ENCODE peak calls at places on chromosomes 4 and X, in four cellular contexts. F is OCI-LY7, X is heart right ventricle, H is suprapubic skin. P is an unnamed sample.

GRCh38 chrX:40444798-40445496 is 135.8 kb upstream of the ATP6AP2 start:
- DNase-seq in X (no peak), F (no peak), H (no peak), P (peak; percentile 60)

GRCh38 chr4:103996637-103997036 is 276.9 kb upstream of the TACR3 start:
- DNase-seq in F (no peak), X (no peak), H (no peak), P (no peak)

GRCh38 chr4:84286048-84286447 is 213.0 kb downstream of the NKX6-1 start:
- DNase-seq in X (no peak), F (no peak), H (no peak), P (no peak)

GRCh38 chr4:15149842-15150592 is 147.7 kb downstream of the CPEB2 start:
- DNase-seq in F (peak; percentile 11), H (peak; percentile 89), X (peak; percentile 85), P (peak; percentile 78)

GRCh38 chrX:105323951-105324350 is 103.5 kb upstream of the TEX13A start:
- DNase-seq in X (no peak), F (no peak), H (no peak), P (no peak)

GRCh38 chrX:105829006-105829405 is 6.7 kb downstream of the NRK start:
- DNase-seq in X (no peak), H (no peak), F (no peak), P (no peak)

GRCh38 chrX:74419861-74420193 is 1.5 kb upstream of the SLC16A2 start:
- DNase-seq in F (no peak), X (no peak), H (no peak), P (no peak)

GRCh38 chr4:6180841-6181631 is 19.3 kb downstream of the JAKMIP1 start:
- DNase-seq in H (no peak), F (peak; percentile 26), X (no peak), P (no peak)

GRCh38 chr4:84470204-84470785 is 28.8 kb downstream of the NKX6-1 start:
- DNase-seq in F (peak; percentile 1), X (no peak), H (no peak), P (no peak)

GRCh38 chr4:87243426-87244053 is 23.1 kb upstream of the KLHL8 start:
- DNase-seq in H (no peak), F (peak; percentile 14), X (no peak), P (no peak)

GRCh38 chr4:159105063-159105414 is 2.2 kb downstream of the RAPGEF2 start:
- DNase-seq in H (no peak), X (no peak), F (no peak), P (no peak)

GRCh38 chr4:159106636-159107035 is 3.8 kb downstream of the RAPGEF2 start:
- DNase-seq in H (no peak), X (no peak), F (no peak), P (no peak)

GRCh38 chr4:159103406-159104131 is 690 bp downstream of the RAPGEF2 start:
- DNase-seq in X (peak; percentile 70), H (peak; percentile 82), F (peak; percentile 30), P (peak; percentile 74)

GRCh38 chr4:159107203-159107921 is 4.5 kb downstream of the RAPGEF2 start:
- DNase-seq in F (no peak), H (no peak), X (no peak), P (no peak)

GRCh38 chr4:159105761-159106243 is 2.9 kb downstream of the RAPGEF2 start:
- DNase-seq in F (no peak), X (peak; percentile 41), H (no peak), P (no peak)
- H3K4me3 ChIP-seq in F (no peak overlapping the region), X (peak overlapping the region; percentile 66), H (peak overlapping the region; percentile 98), P (peak overlapping the region; percentile 81)

GRCh38 chr4:112823631-112824030 is 186.7 kb downstream of the LARP7 start:
- DNase-seq in H (no peak), X (no peak), F (no peak), P (no peak)

GRCh38 chr4:112819729-112820128 is 182.8 kb downstream of the LARP7 start:
- DNase-seq in F (no peak), X (no peak), H (no peak), P (no peak)

GRCh38 chr4:112813790-112814189 is 176.8 kb downstream of the LARP7 start:
- DNase-seq in X (no peak), H (no peak), F (no peak), P (no peak)

GRCh38 chr4:112823141-112823540 is 186.2 kb downstream of the LARP7 start:
- DNase-seq in H (no peak), X (no peak), F (no peak), P (no peak)

DNA sequence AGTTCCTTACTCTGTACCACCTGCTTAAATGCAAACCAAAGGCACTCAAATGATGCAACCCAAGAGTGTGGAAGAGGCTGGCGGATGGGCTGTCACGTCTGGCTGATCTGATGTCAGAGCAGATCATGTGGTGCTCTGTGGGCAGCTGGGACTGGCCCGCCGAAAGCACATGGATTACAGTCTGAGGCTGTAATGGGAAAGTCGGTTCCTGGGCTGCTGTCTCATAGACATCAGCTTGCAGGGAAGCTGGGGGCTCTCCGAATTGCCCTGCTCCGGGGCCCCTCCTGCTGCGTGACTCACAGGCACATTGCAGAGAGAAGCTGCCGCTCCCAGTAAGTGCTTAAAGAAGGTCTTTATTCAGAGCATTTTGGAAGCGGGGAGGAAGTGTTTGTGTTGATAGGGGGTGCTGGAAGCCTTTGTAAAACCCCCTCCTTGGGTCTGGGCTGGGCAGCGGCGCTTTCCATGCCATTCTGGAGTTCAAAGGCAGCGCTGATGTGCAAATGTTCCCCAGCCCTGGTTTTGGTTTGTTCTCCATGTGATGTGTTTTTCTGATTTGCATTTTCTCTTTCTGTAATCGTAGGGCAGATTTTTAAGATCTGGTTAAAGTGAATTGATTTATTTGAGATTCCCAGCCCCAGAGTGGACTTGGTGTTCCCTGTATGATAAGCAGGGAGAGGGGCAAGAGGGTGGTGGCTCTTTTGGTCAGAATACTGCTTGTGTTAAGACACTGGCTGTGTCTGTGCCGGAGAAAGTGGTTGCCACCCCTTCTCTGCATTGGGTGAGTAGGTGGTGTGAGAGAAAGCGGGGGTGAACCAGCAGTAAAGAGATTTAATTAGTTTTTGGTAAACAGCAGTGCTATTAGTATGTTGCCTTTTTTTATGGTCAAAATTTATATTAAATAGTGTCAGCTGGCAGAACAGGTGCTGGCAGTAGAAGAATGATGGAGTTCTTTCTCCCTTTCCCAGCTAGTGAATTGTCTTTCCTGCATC is 181.3 kb downstream of the LARP7 start:
- DNase-seq in F (no peak), H (peak; percentile 85), X (peak; percentile 38), P (peak; percentile 82)
- TF ChIP-seq CTCF in F (no peak), H (no peak), X (no peak), P (no peak)

GRCh38 chr4:114132199-114132598 is 152.8 kb upstream of the ARSJ start:
- DNase-seq in F (no peak), X (no peak), H (no peak), P (no peak)

GRCh38 chr4:114137984-114138383 is 158.5 kb upstream of the ARSJ start:
- DNase-seq in F (no peak), H (no peak), X (no peak), P (no peak)

GRCh38 chr4:114132830-114133229 is 153.4 kb upstream of the ARSJ start:
- DNase-seq in H (no peak), F (peak; percentile 4), X (no peak), P (no peak)

GRCh38 chr4:114136067-114136466 is 156.6 kb upstream of the ARSJ start:
- DNase-seq in F (no peak), X (no peak), H (no peak), P (no peak)
- H3K27ac ChIP-seq in F (no peak overlapping the region), X (no peak overlapping the region), H (no peak overlapping the region), P (no peak overlapping the region)

GRCh38 chrX:2962346-2962745 is 33.2 kb upstream of the ARSD start:
- DNase-seq in H (no peak), F (no peak), X (no peak), P (no peak)
- H3K4me3 ChIP-seq in H (no peak overlapping the region), F (no peak overlapping the region), X (no peak overlapping the region), P (no peak overlapping the region)

DNA sequence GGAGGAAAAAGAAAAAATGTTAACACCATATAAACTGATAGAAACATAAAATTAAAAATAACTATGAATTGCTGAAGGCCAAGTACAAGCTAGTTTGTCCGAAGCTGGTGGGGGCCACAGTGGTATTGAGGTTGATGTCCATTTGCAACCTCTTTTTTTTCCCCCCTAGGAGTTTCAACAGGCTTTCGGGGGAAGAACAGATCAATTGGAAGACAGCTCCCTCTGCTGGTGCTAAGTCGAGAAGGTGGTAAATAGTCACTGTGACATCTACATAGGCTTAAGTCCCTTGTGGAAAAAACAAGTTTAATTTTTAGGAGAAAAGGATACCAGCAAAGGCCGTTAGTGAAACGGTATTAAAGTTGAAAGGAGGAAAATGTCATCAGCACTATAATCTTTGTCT is 115.7 kb upstream of the ZXDA start:
- DNase-seq in F (peak; percentile 59), H (no peak), X (peak; percentile 8), P (no peak)
- TF ChIP-seq CTCF in F (peak; percentile 77), H (no peak), X (peak; percentile 66), P (no peak)

P was measured in coronary artery.